ENCODE peak calls at places on chromosomes 12 and 14, in six cellular contexts. J is AG09309, V is dorsolateral prefrontal cortex, M is PC-3, U is ovary, Z is neural progenitor cell. O is an unnamed sample.

GRCh38 chr12:80107221-80107620 is 7.9 kb downstream of the OTOGL start:
- DNase-seq in Z (no peak), V (no peak), J (no peak), U (no peak), M (no peak), O (no peak)

GRCh38 chr12:111031956-111032919 is 111.9 kb upstream of the MYL2 start:
- DNase-seq in U (no peak), V (no peak), J (no peak), M (no peak), Z (no peak), O (no peak)

GRCh38 chr12:7989827-7990491 is 42.6 kb upstream of the FOXJ2 start:
- DNase-seq in U (no peak), J (no peak), V (no peak), Z (no peak), M (no peak), O (no peak)

GRCh38 chr12:29762637-29763300 is 21.0 kb downstream of the TMTC1 start:
- DNase-seq in Z (no peak), U (no peak), V (peak; percentile 75), M (no peak), J (no peak), O (no peak)

GRCh38 chr14:50001999-50002925 is 109.4 kb downstream of the ARF6 start:
- DNase-seq in J (no peak), U (no peak), Z (no peak), V (no peak), M (no peak), O (no peak)

GRCh38 chr12:12350868-12351463 is 924 bp upstream of the MANSC1 start:
- DNase-seq in Z (peak; percentile 64), J (no peak), V (no peak), U (no peak), M (peak; percentile 79), O (no peak)

GRCh38 chr12:84793558-84794367 is 118.8 kb downstream of the SLC6A15 start:
- DNase-seq in Z (no peak), J (no peak), V (no peak), M (peak; percentile 88), U (no peak), O (no peak)

GRCh38 chr12:59629890-59630289 is 34.1 kb downstream of the SLC16A7 start:
- DNase-seq in U (no peak), Z (no peak), J (no peak), M (no peak), V (no peak), O (no peak)

GRCh38 chr14:104431351-104431928 is 148.1 kb upstream of the C14orf180 start:
- DNase-seq in Z (no peak), J (no peak), M (no peak), U (no peak), V (no peak), O (no peak)

GRCh38 chr12:108381793-108382436 is 42.8 kb upstream of the CMKLR1 start:
- DNase-seq in J (no peak), V (no peak), M (peak; percentile 35), U (no peak), Z (peak; percentile 84), O (no peak)

GRCh38 chr12:6952121-6952859 is 1.1 kb downstream of the PTPN6 start:
- DNase-seq in Z (no peak), V (no peak), J (no peak), M (no peak), U (no peak), O (no peak)

GRCh38 chr14:32201816-32202467 is at the start of gene RNU6-7:
- DNase-seq in U (peak; percentile 66), V (peak; percentile 39), M (no peak), Z (peak; percentile 66), J (no peak), O (no peak)

GRCh38 chr12:65155784-65156183 is 13.6 kb upstream of the LEMD3 start:
- DNase-seq in J (no peak), M (no peak), V (no peak), Z (no peak), U (no peak), O (no peak)

GRCh38 chr12:8482446-8483080 is 26.8 kb downstream of the CLEC6A start:
- DNase-seq in M (no peak), J (no peak), U (no peak), V (no peak), Z (no peak), O (no peak)

GRCh38 chr12:89494411-89495231 is 30.0 kb downstream of the GALNT4 start:
- DNase-seq in U (no peak), M (no peak), V (no peak), J (no peak), Z (no peak), O (no peak)

GRCh38 chr12:8692573-8692972 is 5.2 kb upstream of the RIMKLB start:
- DNase-seq in J (no peak), Z (peak; percentile 80), M (no peak), V (peak; percentile 86), U (peak; percentile 64), O (no peak)

GRCh38 chr12:101933866-101934514 is 56.6 kb downstream of the DRAM1 start:
- DNase-seq in J (no peak), M (no peak), V (no peak), U (no peak), Z (no peak), O (no peak)

GRCh38 chr12:81759215-81759991 is at the start of gene PPFIA2:
- DNase-seq in U (peak; percentile 28), M (no peak), Z (peak; percentile 70), V (peak; percentile 79), J (no peak), O (no peak)

GRCh38 chr14:95218472-95219193 is 61.3 kb upstream of the DICER1 start:
- DNase-seq in M (no peak), Z (no peak), U (no peak), J (no peak), V (no peak), O (no peak)

GRCh38 chr12:76340680-76341435 is 7.4 kb downstream of the BBS10 start:
- DNase-seq in V (no peak), M (no peak), J (no peak), Z (no peak), U (no peak), O (no peak)

GRCh38 chr14:61609143-61609851 is 86.0 kb upstream of the HIF1A start:
- DNase-seq in J (no peak), U (no peak), V (peak; percentile 40), Z (peak; percentile 79), M (peak; percentile 87), O (no peak)

GRCh38 chr12:65415826-65416225 is 137.3 kb downstream of the MSRB3 start:
- DNase-seq in U (no peak), V (no peak), Z (no peak), M (peak; percentile 70), J (no peak), O (no peak)

GRCh38 chr12:75862692-75863471 is 168.7 kb downstream of the PHLDA1 start:
- DNase-seq in M (peak; percentile 97), Z (no peak), U (no peak), J (no peak), V (no peak), O (peak; percentile 9)

GRCh38 chr12:93823616-93824410 is 146.6 kb downstream of the CRADD start:
- DNase-seq in J (no peak), V (no peak), M (no peak), U (no peak), Z (no peak), O (no peak)

GRCh38 chr12:989751-990278 is 1.2 kb upstream of the ERC1 start:
- DNase-seq in V (peak; percentile 20), J (peak; percentile 40), U (no peak), M (peak; percentile 56), Z (peak; percentile 46), O (peak; percentile 37)

GRCh38 chr14:67636361-67636919 is 16.7 kb downstream of the ARG2 start:
- DNase-seq in M (no peak), U (no peak), V (no peak), J (no peak), Z (no peak), O (peak; percentile 67)

GRCh38 chr12:27549231-27549800 is 25.3 kb downstream of the PPFIBP1 start:
- DNase-seq in J (no peak), U (no peak), Z (no peak), M (peak; percentile 97), V (no peak), O (no peak)
- H3K4me3 ChIP-seq in J (peak overlapping the region; percentile 27), U (no peak overlapping the region), Z (no peak overlapping the region), M (peak overlapping the region; percentile 51), V (no peak overlapping the region), O (no peak overlapping the region)

DNA sequence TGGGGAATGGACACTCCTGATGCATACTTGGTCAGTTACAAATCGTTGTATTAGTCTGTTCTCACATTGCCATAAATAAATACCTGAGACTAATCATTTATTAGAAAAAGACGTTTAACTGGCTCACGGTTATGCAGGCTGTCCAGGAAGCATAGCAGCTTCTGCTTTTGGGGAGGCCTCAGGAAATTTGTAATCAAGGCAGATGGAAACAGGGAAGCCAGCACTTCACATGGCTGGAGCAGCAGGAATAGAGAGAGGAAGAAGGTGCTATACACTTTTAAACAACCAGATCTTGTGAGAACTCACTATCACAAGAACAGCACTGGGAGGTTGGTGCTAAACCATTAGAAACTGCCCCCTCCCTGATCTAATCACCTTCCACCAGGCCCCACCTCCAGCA is 418.2 kb downstream of the FLRT2 start:
- DNase-seq in J (no peak), U (no peak), Z (no peak), M (no peak), V (no peak), O (no peak)
- TF ChIP-seq CTCF in J (no peak), U (no peak), Z (no peak), M (no peak), V (no peak), O (no peak)

DNA sequence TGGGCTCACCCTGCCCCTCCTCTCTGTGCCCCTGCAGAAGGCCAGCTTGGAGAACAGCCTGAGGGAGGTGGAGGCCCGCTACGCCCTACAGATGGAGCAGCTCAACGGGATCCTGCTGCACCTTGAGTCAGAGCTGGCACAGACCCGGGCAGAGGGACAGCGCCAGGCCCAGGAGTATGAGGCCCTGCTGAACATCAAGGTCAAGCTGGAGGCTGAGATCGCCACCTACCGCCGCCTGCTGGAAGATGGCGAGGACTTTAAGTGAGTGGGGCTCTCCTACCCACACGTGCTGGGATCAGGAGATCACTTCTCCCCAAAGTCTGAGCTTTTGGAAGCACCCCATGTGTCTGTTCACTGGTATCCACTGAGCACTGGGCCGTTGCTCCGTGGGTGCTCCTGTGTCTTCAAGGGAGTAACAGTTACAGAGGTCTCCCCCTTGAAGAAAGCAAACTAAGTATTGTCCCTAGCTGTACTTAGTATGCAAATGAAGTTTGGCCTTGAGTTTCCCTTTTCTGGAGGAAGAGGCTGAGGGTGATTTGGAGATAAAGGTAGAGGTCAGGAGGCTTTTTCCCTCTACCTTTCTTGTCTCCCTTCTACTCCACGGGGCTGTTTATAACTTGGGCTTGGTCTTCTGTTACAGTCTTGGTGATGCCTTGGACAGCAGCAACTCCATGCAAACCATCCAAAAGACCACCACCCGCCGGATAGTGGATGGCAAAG is 3.3 kb downstream of the KRT18 start:
- DNase-seq in M (peak; percentile 41), V (no peak), U (no peak), J (no peak), Z (no peak), O (no peak)
- H3K4me3 ChIP-seq in M (peak overlapping the region; percentile 94), V (no peak overlapping the region), U (no peak overlapping the region), J (no peak overlapping the region), Z (no peak overlapping the region), O (peak overlapping the region; percentile 78)

GRCh38 chr12:52362118-52362726 is 5.1 kb downstream of the KRT85 start:
- DNase-seq in U (no peak), V (no peak), J (no peak), M (no peak), Z (no peak), O (no peak)
- TF ChIP-seq CTCF in U (no peak), V (no peak), J (no peak), M (peak; percentile 51), Z (peak; percentile 48), O (peak; percentile 9)

O was measured in AG04449.